ENCODE peak calls at places on chromosomes 2 and 18, in five cellular contexts. One of them, this sample, is unnamed.

GRCh38 chr2:26757873-26758789 is 6.0 kb upstream of the SLC35F6 start:
- DNase-seq in endodermal cell: peak
- DNase-seq in AG04450: peak
- DNase-seq in fibroblast of pulmonary artery: peak
- DNase-seq in BJ: peak
- DNase-seq in this sample: peak

GRCh38 chr2:136156411-136156810 is 38.5 kb upstream of the CXCR4 start:
- DNase-seq in endodermal cell: no peak
- DNase-seq in AG04450: no peak
- DNase-seq in fibroblast of pulmonary artery: no peak
- DNase-seq in BJ: no peak
- DNase-seq in this sample: no peak

GRCh38 chr2:43707255-43707654 is 31.0 kb upstream of the C1GALT1C1L start:
- DNase-seq in endodermal cell: no peak
- DNase-seq in AG04450: no peak
- DNase-seq in fibroblast of pulmonary artery: peak
- DNase-seq in BJ: peak
- DNase-seq in this sample: peak

GRCh38 chr2:158509928-158510797 is 53.4 kb downstream of the PKP4 start:
- DNase-seq in endodermal cell: no peak
- DNase-seq in AG04450: no peak
- DNase-seq in fibroblast of pulmonary artery: no peak
- DNase-seq in BJ: peak
- DNase-seq in this sample: no peak

GRCh38 chr2:97963880-97964279 is 31.9 kb downstream of the TMEM131 start:
- DNase-seq in endodermal cell: no peak
- DNase-seq in AG04450: no peak
- DNase-seq in fibroblast of pulmonary artery: peak
- DNase-seq in BJ: no peak
- DNase-seq in this sample: no peak

GRCh38 chr2:208129804-208130712 is at the start of gene CRYGC:
- DNase-seq in endodermal cell: no peak
- DNase-seq in AG04450: no peak
- DNase-seq in fibroblast of pulmonary artery: no peak
- DNase-seq in BJ: no peak
- DNase-seq in this sample: no peak

GRCh38 chr2:70123051-70123828 is 36.0 kb downstream of the PCBP1 start:
- DNase-seq in endodermal cell: peak
- DNase-seq in AG04450: no peak
- DNase-seq in fibroblast of pulmonary artery: peak
- DNase-seq in BJ: no peak
- DNase-seq in this sample: no peak

GRCh38 chr2:136741471-136741870 is 23.9 kb upstream of the THSD7B start:
- DNase-seq in endodermal cell: no peak
- DNase-seq in AG04450: no peak
- DNase-seq in fibroblast of pulmonary artery: no peak
- DNase-seq in BJ: no peak
- DNase-seq in this sample: no peak

GRCh38 chr18:78986018-78986481 is 6.4 kb downstream of the SALL3 start:
- DNase-seq in endodermal cell: peak
- DNase-seq in AG04450: no peak
- DNase-seq in fibroblast of pulmonary artery: peak
- DNase-seq in BJ: no peak
- DNase-seq in this sample: no peak

GRCh38 chr2:120976501-120977307 is 241.0 kb downstream of the GLI2 start:
- DNase-seq in endodermal cell: no peak
- DNase-seq in AG04450: no peak
- DNase-seq in fibroblast of pulmonary artery: no peak
- DNase-seq in BJ: no peak
- DNase-seq in this sample: no peak

GRCh38 chr2:23351388-23352141 is 33.4 kb upstream of the KLHL29 start:
- DNase-seq in endodermal cell: peak
- DNase-seq in AG04450: peak
- DNase-seq in fibroblast of pulmonary artery: peak
- DNase-seq in BJ: peak
- DNase-seq in this sample: peak

GRCh38 chr2:63668000-63668399 is 79.2 kb downstream of the MDH1 start:
- DNase-seq in endodermal cell: no peak
- DNase-seq in AG04450: no peak
- DNase-seq in fibroblast of pulmonary artery: no peak
- DNase-seq in BJ: no peak
- DNase-seq in this sample: no peak

GRCh38 chr2:95272299-95272751 is 1.9 kb upstream of the PROM2 start:
- DNase-seq in endodermal cell: peak
- DNase-seq in AG04450: no peak
- DNase-seq in fibroblast of pulmonary artery: no peak
- DNase-seq in BJ: no peak
- DNase-seq in this sample: no peak

GRCh38 chr2:237563816-237564215 is 2.6 kb upstream of the PRLH start:
- DNase-seq in endodermal cell: peak
- DNase-seq in AG04450: no peak
- DNase-seq in fibroblast of pulmonary artery: peak
- DNase-seq in BJ: no peak
- DNase-seq in this sample: no peak

GRCh38 chr2:173963323-173963816 is 1.8 kb downstream of the SP3 start:
- DNase-seq in endodermal cell: no peak
- DNase-seq in AG04450: no peak
- DNase-seq in fibroblast of pulmonary artery: peak
- DNase-seq in BJ: no peak
- DNase-seq in this sample: no peak

GRCh38 chr2:208256192-208256782 is 1.4 kb upstream of the IDH1 start:
- DNase-seq in endodermal cell: peak
- DNase-seq in AG04450: no peak
- DNase-seq in fibroblast of pulmonary artery: no peak
- DNase-seq in BJ: no peak
- DNase-seq in this sample: no peak

GRCh38 chr2:136319227-136319626 is 201.3 kb upstream of the CXCR4 start:
- DNase-seq in endodermal cell: peak
- DNase-seq in AG04450: no peak
- DNase-seq in fibroblast of pulmonary artery: no peak
- DNase-seq in BJ: no peak
- DNase-seq in this sample: no peak

GRCh38 chr18:57143265-57143664 is 3.6 kb upstream of the BOD1L2 start:
- DNase-seq in endodermal cell: no peak
- DNase-seq in AG04450: no peak
- DNase-seq in fibroblast of pulmonary artery: no peak
- DNase-seq in BJ: no peak
- DNase-seq in this sample: no peak

GRCh38 chr2:55493220-55493619 is 26.3 kb upstream of the CFAP36 start:
- DNase-seq in endodermal cell: no peak
- DNase-seq in AG04450: no peak
- DNase-seq in fibroblast of pulmonary artery: no peak
- DNase-seq in BJ: no peak
- DNase-seq in this sample: no peak

GRCh38 chr2:28544915-28545589 is 49.2 kb downstream of the PLB1 start:
- DNase-seq in endodermal cell: no peak
- DNase-seq in AG04450: no peak
- DNase-seq in fibroblast of pulmonary artery: no peak
- DNase-seq in BJ: no peak
- DNase-seq in this sample: no peak

GRCh38 chr2:112141623-112142001 is 3.4 kb downstream of the FBLN7 start:
- DNase-seq in endodermal cell: no peak
- DNase-seq in AG04450: no peak
- DNase-seq in fibroblast of pulmonary artery: no peak
- DNase-seq in BJ: no peak
- DNase-seq in this sample: no peak

GRCh38 chr2:231563378-231563961 is 29.2 kb upstream of the TEX44 start:
- DNase-seq in endodermal cell: peak
- DNase-seq in AG04450: peak
- DNase-seq in fibroblast of pulmonary artery: peak
- DNase-seq in BJ: no peak
- DNase-seq in this sample: peak

GRCh38 chr2:39515897-39516346 is 78.8 kb upstream of the MAP4K3 start:
- DNase-seq in endodermal cell: no peak
- DNase-seq in AG04450: no peak
- DNase-seq in fibroblast of pulmonary artery: no peak
- DNase-seq in BJ: no peak
- DNase-seq in this sample: no peak

GRCh38 chr2:31221549-31221948 is 4.2 kb upstream of the CAPN14 start:
- DNase-seq in endodermal cell: no peak
- DNase-seq in AG04450: no peak
- DNase-seq in fibroblast of pulmonary artery: no peak
- DNase-seq in BJ: no peak
- DNase-seq in this sample: no peak

GRCh38 chr2:103469800-103470199 is 708.0 kb downstream of the TMEM182 start:
- DNase-seq in endodermal cell: no peak
- DNase-seq in AG04450: no peak
- DNase-seq in fibroblast of pulmonary artery: no peak
- DNase-seq in BJ: no peak
- DNase-seq in this sample: no peak

GRCh38 chr2:234588054-234588430 is 91.2 kb upstream of the ARL4C start:
- DNase-seq in endodermal cell: no peak
- DNase-seq in AG04450: no peak
- DNase-seq in fibroblast of pulmonary artery: no peak
- DNase-seq in BJ: no peak
- DNase-seq in this sample: no peak

GRCh38 chr2:204177977-204178522 is 241.5 kb downstream of the ICOS start:
- DNase-seq in endodermal cell: peak
- DNase-seq in AG04450: no peak
- DNase-seq in fibroblast of pulmonary artery: peak
- DNase-seq in BJ: no peak
- DNase-seq in this sample: no peak

GRCh38 chr2:166521155-166521554 is 27.1 kb upstream of the SCN7A start:
- DNase-seq in endodermal cell: no peak
- DNase-seq in AG04450: no peak
- DNase-seq in fibroblast of pulmonary artery: no peak
- DNase-seq in BJ: no peak
- DNase-seq in this sample: no peak

GRCh38 chr2:157184161-157184910 is 73.2 kb upstream of the GALNT5 start:
- DNase-seq in endodermal cell: no peak
- DNase-seq in AG04450: no peak
- DNase-seq in fibroblast of pulmonary artery: no peak
- DNase-seq in BJ: no peak
- DNase-seq in this sample: no peak

GRCh38 chr2:169771612-169772011 is 27.1 kb upstream of the SSB start:
- DNase-seq in endodermal cell: no peak
- DNase-seq in AG04450: no peak
- DNase-seq in fibroblast of pulmonary artery: no peak
- DNase-seq in BJ: no peak
- DNase-seq in this sample: no peak

GRCh38 chr2:138421315-138421970 is 80.1 kb upstream of the SPOPL start:
- DNase-seq in endodermal cell: no peak
- DNase-seq in AG04450: no peak
- DNase-seq in fibroblast of pulmonary artery: peak
- DNase-seq in BJ: no peak
- DNase-seq in this sample: no peak

GRCh38 chr2:118973542-118973951 is 31.6 kb downstream of the MARCO start:
- DNase-seq in endodermal cell: no peak
- DNase-seq in AG04450: no peak
- DNase-seq in fibroblast of pulmonary artery: peak
- DNase-seq in BJ: no peak
- DNase-seq in this sample: peak

GRCh38 chr2:224059178-224059577 is 20.1 kb upstream of the SERPINE2 start:
- DNase-seq in endodermal cell: no peak
- DNase-seq in AG04450: no peak
- DNase-seq in fibroblast of pulmonary artery: no peak
- DNase-seq in BJ: no peak
- DNase-seq in this sample: no peak

GRCh38 chr2:139142252-139142651 is 362.1 kb upstream of the NXPH2 start:
- DNase-seq in endodermal cell: peak
- DNase-seq in AG04450: no peak
- DNase-seq in fibroblast of pulmonary artery: peak
- DNase-seq in BJ: no peak
- DNase-seq in this sample: no peak

GRCh38 chr2:152580722-152581121 is 136.5 kb downstream of the PRPF40A start:
- DNase-seq in endodermal cell: no peak
- DNase-seq in AG04450: no peak
- DNase-seq in fibroblast of pulmonary artery: peak
- DNase-seq in BJ: no peak
- DNase-seq in this sample: no peak

DNA sequence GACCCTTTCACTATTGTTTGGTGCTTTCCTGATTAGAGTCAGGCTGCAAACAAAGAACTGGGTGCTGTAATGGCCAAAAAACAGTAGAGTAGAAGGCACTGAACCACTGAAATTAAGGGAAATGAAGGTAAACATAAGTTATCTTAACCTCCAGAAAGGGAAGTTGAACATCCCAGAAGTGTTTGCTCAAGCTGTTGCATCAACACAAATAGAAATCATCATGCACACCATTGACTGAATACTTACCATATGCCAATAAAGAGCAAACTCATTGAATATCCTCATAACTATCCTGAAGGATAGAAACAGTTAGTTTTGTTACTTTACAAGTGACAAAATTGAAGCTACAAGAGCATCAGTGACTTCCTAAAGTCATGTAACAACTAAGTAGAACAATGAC is 477.4 kb upstream of the CHST9 start:
- DNase-seq in endodermal cell: no peak
- DNase-seq in AG04450: no peak
- DNase-seq in fibroblast of pulmonary artery: no peak
- DNase-seq in BJ: no peak
- DNase-seq in this sample: no peak
- TF ChIP-seq CTCF in endodermal cell: no peak
- TF ChIP-seq CTCF in AG04450: no peak
- TF ChIP-seq CTCF in fibroblast of pulmonary artery: no peak
- TF ChIP-seq CTCF in BJ: no peak
- TF ChIP-seq CTCF in this sample: no peak

GRCh38 chr2:4175343-4175742 is 472.0 kb downstream of the DCDC2C start:
- DNase-seq in endodermal cell: no peak
- DNase-seq in AG04450: no peak
- DNase-seq in fibroblast of pulmonary artery: no peak
- DNase-seq in BJ: no peak
- DNase-seq in this sample: no peak
- H3K4me3 ChIP-seq in endodermal cell: no peak
- H3K4me3 ChIP-seq in AG04450: no peak
- H3K4me3 ChIP-seq in fibroblast of pulmonary artery: no peak
- H3K4me3 ChIP-seq in BJ: no peak
- H3K4me3 ChIP-seq in this sample: no peak

GRCh38 chr2:229342376-229342775 is 71.3 kb upstream of the PID1 start:
- DNase-seq in endodermal cell: peak
- DNase-seq in AG04450: no peak
- DNase-seq in fibroblast of pulmonary artery: peak
- DNase-seq in BJ: no peak
- DNase-seq in this sample: no peak
- TF ChIP-seq CTCF in endodermal cell: peak
- TF ChIP-seq CTCF in AG04450: peak
- TF ChIP-seq CTCF in fibroblast of pulmonary artery: peak
- TF ChIP-seq CTCF in BJ: peak
- TF ChIP-seq CTCF in this sample: peak

GRCh38 chr2:107742460-107743027 is 84.1 kb upstream of the RGPD4 start:
- DNase-seq in endodermal cell: no peak
- DNase-seq in AG04450: no peak
- DNase-seq in fibroblast of pulmonary artery: no peak
- DNase-seq in BJ: no peak
- DNase-seq in this sample: no peak

GRCh38 chr2:107745100-107745499 is 81.6 kb upstream of the RGPD4 start:
- DNase-seq in endodermal cell: no peak
- DNase-seq in AG04450: no peak
- DNase-seq in fibroblast of pulmonary artery: no peak
- DNase-seq in BJ: no peak
- DNase-seq in this sample: no peak

GRCh38 chr2:107743274-107743673 is 83.4 kb upstream of the RGPD4 start:
- DNase-seq in endodermal cell: no peak
- DNase-seq in AG04450: no peak
- DNase-seq in fibroblast of pulmonary artery: no peak
- DNase-seq in BJ: no peak
- DNase-seq in this sample: no peak

GRCh38 chr2:107751936-107752335 is 74.8 kb upstream of the RGPD4 start:
- DNase-seq in endodermal cell: no peak
- DNase-seq in AG04450: no peak
- DNase-seq in fibroblast of pulmonary artery: no peak
- DNase-seq in BJ: no peak
- DNase-seq in this sample: no peak

GRCh38 chr2:107747964-107748583 is 78.6 kb upstream of the RGPD4 start:
- DNase-seq in endodermal cell: no peak
- DNase-seq in AG04450: no peak
- DNase-seq in fibroblast of pulmonary artery: no peak
- DNase-seq in BJ: no peak
- DNase-seq in this sample: no peak
- H3K4me3 ChIP-seq in endodermal cell: no peak
- H3K4me3 ChIP-seq in AG04450: no peak
- H3K4me3 ChIP-seq in fibroblast of pulmonary artery: no peak
- H3K4me3 ChIP-seq in BJ: no peak
- H3K4me3 ChIP-seq in this sample: no peak

This sample was measured in AG09309.